ENCODE peak calls at places on chromosome 20, in five cellular contexts. S is Kasumi-1, W is endothelial cell, O is psoas muscle, P is gastrocnemius medialis. D is an unnamed sample.

GRCh38 chr20:23034721-23035671 is at the start of gene SSTR4:
- DNase-seq in S (no peak), W (peak; percentile 21), O (no peak), P (no peak), D (no peak)

GRCh38 chr20:50580016-50580747 is 70.0 kb downstream of the PTPN1 start:
- DNase-seq in W (peak; percentile 72), P (peak; percentile 77), O (peak; percentile 88), S (no peak), D (no peak)

GRCh38 chr20:53165452-53165851 is 193.3 kb downstream of the TSHZ2 start:
- DNase-seq in W (no peak), O (no peak), P (no peak), S (no peak), D (no peak)

GRCh38 chr20:46872315-46873211 is 22.1 kb upstream of the EYA2 start:
- DNase-seq in P (no peak), S (no peak), W (no peak), O (no peak), D (no peak)

GRCh38 chr20:25532971-25533391 is 52.4 kb downstream of the NINL start:
- DNase-seq in W (no peak), O (no peak), S (no peak), P (no peak), D (no peak)

GRCh38 chr20:22568872-22569344 is 15.5 kb downstream of the FOXA2 start:
- DNase-seq in P (no peak), O (no peak), W (peak; percentile 19), S (no peak), D (no peak)

GRCh38 chr20:47306095-47306494 is 50.4 kb downstream of the ZMYND8 start:
- DNase-seq in P (no peak), S (no peak), O (no peak), W (no peak), D (no peak)

GRCh38 chr20:11008444-11008843 is 334.6 kb upstream of the JAG1 start:
- DNase-seq in O (no peak), W (no peak), S (no peak), P (no peak), D (no peak)

GRCh38 chr20:10034717-10035571 is at the start of gene ANKEF1:
- DNase-seq in S (no peak), O (peak; percentile 82), W (peak; percentile 78), P (peak; percentile 53), D (no peak)

GRCh38 chr20:32648761-32649615 is 24.8 kb downstream of the C20orf203 start:
- DNase-seq in P (no peak), S (no peak), W (no peak), O (no peak), D (peak; percentile 16)

GRCh38 chr20:40606237-40606636 is 82.8 kb downstream of the MAFB start:
- DNase-seq in W (no peak), P (no peak), S (no peak), O (no peak), D (no peak)

GRCh38 chr20:17024513-17025105 is 202.2 kb upstream of the PCSK2 start:
- DNase-seq in W (no peak), S (no peak), P (no peak), O (no peak), D (no peak)

GRCh38 chr20:24478584-24478983 is 9.2 kb downstream of the SYNDIG1 start:
- DNase-seq in S (no peak), O (no peak), W (no peak), P (no peak), D (no peak)

GRCh38 chr20:58944610-58945009 is 36.4 kb upstream of the NELFCD start:
- DNase-seq in O (no peak), W (no peak), P (no peak), S (no peak), D (no peak)

GRCh38 chr20:57251344-57251743 is 15.1 kb downstream of the BMP7 start:
- DNase-seq in S (no peak), O (no peak), P (no peak), W (no peak), D (no peak)

GRCh38 chr20:41293269-41294037 is 24.1 kb downstream of the ZHX3 start:
- DNase-seq in P (no peak), S (no peak), O (no peak), W (no peak), D (no peak)

GRCh38 chr20:57990396-57990987 is 238.0 kb downstream of the ANKRD60 start:
- DNase-seq in O (no peak), W (no peak), P (no peak), S (no peak), D (no peak)

GRCh38 chr20:56750430-56750829 is 121.3 kb downstream of the TFAP2C start:
- DNase-seq in S (no peak), O (no peak), P (no peak), W (no peak), D (no peak)

GRCh38 chr20:12816009-12816408 is 192.8 kb upstream of the SPTLC3 start:
- DNase-seq in W (no peak), O (no peak), P (no peak), S (no peak), D (no peak)

GRCh38 chr20:63176448-63177133 is 39.3 kb downstream of the YTHDF1 start:
- DNase-seq in S (no peak), W (no peak), O (no peak), P (no peak), D (no peak)

GRCh38 chr20:3093861-3094361 is 9.4 kb upstream of the AVP start:
- DNase-seq in W (no peak), P (no peak), O (no peak), S (peak; percentile 77), D (peak; percentile 99)

GRCh38 chr20:7375905-7376304 is 564.4 kb downstream of the HAO1 start:
- DNase-seq in P (no peak), S (peak; percentile 31), O (no peak), W (no peak), D (no peak)

D was measured in GF-D8.